ENCODE peak calls at places on chromosomes 7 and 10, in seven cellular contexts. A is astrocyte of the hippocampus; V is effector memory CD8-positive, alpha-beta T cell; R is cardiac fibroblast; D is B cell; X is endothelial cell; L is memory B cell. S is an unnamed sample.

GRCh38 chr10:72164617-72165016 is 51.2 kb upstream of the ANAPC16 start:
- DNase-seq in A (no peak), V (no peak), R (no peak), D (no peak), X (no peak), L (no peak), S (no peak)

GRCh38 chr7:13551503-13551902 is 438.0 kb downstream of the ETV1 start:
- DNase-seq in A (peak), V (no peak), R (no peak), D (no peak), X (no peak), L (no peak), S (peak)

GRCh38 chr7:52925332-52925731 is 110.1 kb upstream of the POM121L12 start:
- DNase-seq in A (no peak), V (no peak), R (no peak), D (no peak), X (no peak), L (no peak), S (no peak)

GRCh38 chr7:155166673-155167370 is 96.7 kb downstream of the HTR5A start:
- DNase-seq in A (peak), V (no peak), R (no peak), D (no peak), X (no peak), L (no peak), S (no peak)

GRCh38 chr10:43296320-43296719 is 29.5 kb upstream of the RASGEF1A start:
- DNase-seq in A (no peak), V (no peak), R (no peak), D (no peak), X (no peak), L (no peak), S (no peak)

GRCh38 chr10:25933653-25934608 is at the start of gene MYO3A:
- DNase-seq in A (peak), V (no peak), R (no peak), D (no peak), X (peak), L (no peak), S (peak)

GRCh38 chr7:37108615-37109014 is 340.0 kb downstream of the ELMO1 start:
- DNase-seq in A (peak), V (no peak), R (no peak), D (no peak), X (no peak), L (no peak), S (no peak)

GRCh38 chr10:71719042-71719441 is 536 bp downstream of the C10orf105 start:
- DNase-seq in A (peak), V (no peak), R (no peak), D (no peak), X (no peak), L (no peak), S (no peak)

GRCh38 chr10:127456122-127456521 is 93.0 kb upstream of the NPS start:
- DNase-seq in A (no peak), V (no peak), R (no peak), D (no peak), X (no peak), L (no peak), S (peak)

GRCh38 chr10:90224791-90225566 is 523.6 kb downstream of the KIF20B start:
- DNase-seq in A (no peak), V (no peak), R (peak), D (no peak), X (no peak), L (no peak), S (no peak)

S was measured in left kidney.